ENCODE peak calls at places on chromosomes 16 and 17, in four cellular contexts. B is WTC11, Q is K562, D is H1. E is an unnamed sample.

GRCh38 chr17:2719861-2720260 is 8.3 kb upstream of the CLUH start:
- DNase-seq in B (no peak), Q (no peak), D (no peak), E (no peak)

GRCh38 chr17:33447090-33447489 is 154.0 kb upstream of the ASIC2 start:
- DNase-seq in B (no peak), Q (no peak), D (no peak), E (no peak)

GRCh38 chr16:4882261-4882632 is 35.0 kb downstream of the UBN1 start:
- DNase-seq in B (no peak), Q (no peak), D (no peak), E (peak; percentile 73)

GRCh38 chr16:66116163-66116792 is 250.2 kb upstream of the CDH5 start:
- DNase-seq in B (no peak), Q (no peak), D (no peak), E (no peak)

GRCh38 chr17:82656266-82656665 is 8.0 kb upstream of the WDR45B start:
- DNase-seq in B (no peak), Q (no peak), D (no peak), E (no peak)

GRCh38 chr16:19765860-19766553 is 47.9 kb downstream of the IQCK start:
- DNase-seq in B (no peak), Q (no peak), D (no peak), E (no peak)

GRCh38 chr17:3964203-3965122 is at the start of gene ATP2A3:
- DNase-seq in B (peak; percentile 52), Q (peak; percentile 76), D (peak; percentile 73), E (peak; percentile 72)

GRCh38 chr17:63623786-63624185 is 1.6 kb downstream of the MAP3K3 start:
- DNase-seq in B (no peak), Q (no peak), D (no peak), E (no peak)

GRCh38 chr17:45345246-45345553 is 28.4 kb upstream of the MAP3K14 start:
- DNase-seq in B (no peak), Q (no peak), D (no peak), E (no peak)

GRCh38 chr16:76278976-76279375 is 1.8 kb downstream of the CNTNAP4 start:
- DNase-seq in B (no peak), Q (no peak), D (no peak), E (peak; percentile 21)

GRCh38 chr17:80755650-80756405 is 211.2 kb downstream of the RPTOR start:
- DNase-seq in B (peak; percentile 43), Q (peak; percentile 50), D (no peak), E (no peak)

GRCh38 chr16:64250866-64251265 is 871.0 kb downstream of the CDH11 start:
- DNase-seq in B (no peak), Q (no peak), D (no peak), E (no peak)

GRCh38 chr16:48498761-48499600 is 111.0 kb downstream of the N4BP1 start:
- DNase-seq in B (no peak), Q (no peak), D (no peak), E (no peak)

GRCh38 chr17:76051071-76051467 is 21.2 kb downstream of the SRP68 start:
- DNase-seq in B (no peak), Q (no peak), D (no peak), E (no peak)

GRCh38 chr17:76720941-76721340 is 5.5 kb downstream of the JMJD6 start:
- DNase-seq in B (no peak), Q (no peak), D (no peak), E (no peak)

GRCh38 chr16:56747486-56748045 is 17.6 kb downstream of the NUP93 start:
- DNase-seq in B (no peak), Q (no peak), D (no peak), E (no peak)

GRCh38 chr17:17672453-17673368 is 8.5 kb upstream of the RAI1 start:
- DNase-seq in B (no peak), Q (no peak), D (no peak), E (no peak)

GRCh38 chr16:67034478-67034877 is 5.5 kb downstream of the CBFB start:
- DNase-seq in B (no peak), Q (no peak), D (peak; percentile 17), E (no peak)

GRCh38 chr16:72963508-72963907 is 84.4 kb downstream of the ZFHX3 start:
- DNase-seq in B (no peak), Q (no peak), D (no peak), E (no peak)

GRCh38 chr17:19933221-19933620 is 44.4 kb downstream of the AKAP10 start:
- DNase-seq in B (no peak), Q (no peak), D (no peak), E (no peak)

GRCh38 chr17:49952912-49953497 is 16.0 kb upstream of the DLX4 start:
- DNase-seq in B (no peak), Q (no peak), D (no peak), E (no peak)

GRCh38 chr16:85941863-85942644 is 43.1 kb downstream of the IRF8 start:
- DNase-seq in B (no peak), Q (no peak), D (no peak), E (no peak)

GRCh38 chr16:58491-59439 is 5.1 kb downstream of the SNRNP25 start:
- DNase-seq in B (no peak), Q (no peak), D (no peak), E (no peak)

GRCh38 chr16:54591816-54592246 is 305.2 kb upstream of the IRX3 start:
- DNase-seq in B (no peak), Q (no peak), D (no peak), E (no peak)

GRCh38 chr16:57804111-57804837 is 2.0 kb upstream of the KIFC3 start:
- DNase-seq in B (no peak), Q (no peak), D (no peak), E (no peak)

GRCh38 chr17:42065201-42065600 is 14.8 kb upstream of the C17orf113 start:
- DNase-seq in B (no peak), Q (no peak), D (no peak), E (no peak)

GRCh38 chr16:78761427-78761826 is 662.0 kb downstream of the WWOX start:
- DNase-seq in B (no peak), Q (no peak), D (no peak), E (no peak)

GRCh38 chr16:747978-748746 is 7.4 kb upstream of the CIAO3 start:
- DNase-seq in B (no peak), Q (no peak), D (no peak), E (no peak)

GRCh38 chr16:5062790-5063765 is 2.7 kb downstream of the C16orf89 start:
- DNase-seq in B (no peak), Q (no peak), D (no peak), E (no peak)

GRCh38 chr17:14813649-14814048 is 451.5 kb downstream of the PMP22 start:
- DNase-seq in B (peak; percentile 77), Q (peak; percentile 47), D (peak; percentile 73), E (peak; percentile 4)

GRCh38 chr16:79067600-79067999 is 532.9 kb downstream of the MAF start:
- DNase-seq in B (no peak), Q (no peak), D (no peak), E (no peak)

GRCh38 chr17:47205419-47205963 is 3.7 kb upstream of the MYL4 start:
- DNase-seq in B (peak; percentile 26), Q (no peak), D (peak; percentile 46), E (no peak)

GRCh38 chr17:142102-142661 is 4.8 kb downstream of the SCGB1C2 start:
- DNase-seq in B (no peak), Q (no peak), D (no peak), E (peak; percentile 84)

GRCh38 chr16:53968454-53968853 is 264.5 kb downstream of the FTO start:
- DNase-seq in B (no peak), Q (no peak), D (no peak), E (no peak)

GRCh38 chr17:36152639-36153120 is 23.8 kb downstream of the TBC1D3B start:
- DNase-seq in B (no peak), Q (no peak), D (no peak), E (no peak)

GRCh38 chr16:52035406-52035805 is 511.5 kb downstream of the TOX3 start:
- DNase-seq in B (no peak), Q (no peak), D (no peak), E (no peak)

GRCh38 chr17:66373944-66374817 is 71.8 kb downstream of the PRKCA start:
- DNase-seq in B (no peak), Q (peak; percentile 35), D (no peak), E (peak; percentile 77)

GRCh38 chr16:31181102-31181830 is 1.3 kb downstream of the FUS start:
- DNase-seq in B (peak; percentile 30), Q (peak; percentile 55), D (no peak), E (no peak)
- TF ChIP-seq TEAD4 in B (no peak), Q (no peak), D (no peak), E (no peak)

GRCh38 chr16:81112453-81112852 is 16.3 kb upstream of the GCSH start:
- DNase-seq in B (no peak), Q (no peak), D (no peak), E (no peak)

GRCh38 chr16:81107506-81107905 is 11.3 kb upstream of the GCSH start:
- DNase-seq in B (no peak), Q (no peak), D (no peak), E (no peak)

GRCh38 chr16:81105946-81106345 is 9.8 kb upstream of the GCSH start:
- DNase-seq in B (no peak), Q (no peak), D (no peak), E (no peak)

GRCh38 chr16:81101702-81102101 is 5.5 kb upstream of the GCSH start:
- DNase-seq in B (no peak), Q (no peak), D (no peak), E (no peak)

DNA sequence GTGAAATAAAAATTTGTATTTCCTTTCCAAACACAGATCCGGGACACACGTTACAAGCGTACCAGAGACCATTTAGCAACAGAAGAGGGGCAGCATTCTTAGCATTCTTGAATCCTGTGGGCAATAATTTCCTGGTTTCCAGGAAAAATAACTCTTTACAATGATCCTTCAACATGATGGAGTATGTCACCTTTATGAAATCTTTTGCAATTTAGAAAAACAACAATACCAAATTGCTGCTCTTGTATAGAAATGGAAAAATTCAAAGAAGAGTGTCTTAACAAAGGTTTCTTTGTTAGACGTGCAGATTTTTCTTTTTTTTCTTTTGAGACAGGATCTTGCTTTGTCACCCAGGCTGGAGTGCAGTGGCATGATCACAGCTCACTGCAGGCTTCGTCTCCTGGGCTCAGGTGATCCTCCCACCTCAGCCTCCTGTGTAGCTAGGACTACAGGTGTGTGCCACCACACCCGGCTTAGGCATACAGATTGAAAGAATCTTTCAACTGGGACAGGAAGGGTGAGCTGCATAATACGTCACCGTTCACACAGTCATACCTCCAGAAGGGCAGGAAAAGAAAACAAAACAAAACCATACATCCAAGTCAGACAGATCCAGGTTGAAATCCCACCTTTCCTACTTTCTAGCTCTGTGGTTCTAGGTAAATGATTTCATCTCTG is 10.8 kb upstream of the GCSH start:
- DNase-seq in B (no peak), Q (no peak), D (no peak), E (no peak)
- TF ChIP-seq TEAD4 in B (no peak), Q (no peak), D (no peak), E (no peak)

DNA sequence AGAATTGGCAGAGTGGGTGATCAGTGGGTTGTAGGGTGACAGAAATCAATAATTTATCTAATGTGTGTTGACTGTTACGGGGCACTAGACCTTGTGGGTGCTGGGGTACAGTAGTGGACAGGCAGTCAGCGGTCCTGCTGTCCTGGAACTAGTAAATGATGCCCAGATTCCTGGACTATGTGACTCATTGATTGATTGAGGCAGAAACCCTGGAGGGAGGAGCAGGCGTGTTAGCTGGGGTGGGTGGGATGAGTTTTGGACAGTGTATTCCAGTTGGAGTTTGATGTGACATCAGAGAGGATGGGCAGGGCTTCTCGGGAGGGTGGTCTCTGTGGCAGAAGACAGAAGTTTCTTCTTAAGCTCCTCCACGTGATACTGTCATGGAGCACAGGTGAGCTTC is 24.4 kb downstream of the PRMT7 start:
- DNase-seq in B (no peak), Q (no peak), D (no peak), E (no peak)
- TF ChIP-seq TEAD4 in B (no peak), Q (no peak), D (no peak), E (no peak)

GRCh38 chr16:69406780-69407331 is 17.6 kb upstream of the CYB5B start:
- DNase-seq in B (no peak), Q (peak; percentile 83), D (no peak), E (no peak)
- TF ChIP-seq TEAD4 in B (no peak), Q (no peak), D (no peak), E (no peak)

E was measured in SK-N-SH.